ENCODE peak calls at places on chromosomes 2 and 18, in eight cellular contexts. K is AG08395; W is upper lobe of left lung; F is cortex of kidney; Z is lung microvascular endothelial cell; B is stimulated activated CD8-positive, alpha-beta memory T cell treated with anti-CD3 and anti-CD28 coated beads, Interleukin-15, amount 100 ng/mL, for 24 hours; D is GM03348; H is iPS-NIHi11. M is an unnamed sample.

GRCh38 chr18:41465386-41465785 is 489.6 kb upstream of the PIK3C3 start:
- DNase-seq in Z (no peak), F (no peak), W (no peak), K (no peak), H (no peak), B (no peak), D (no peak), M (no peak)

GRCh38 chr2:5474716-5475115 is 217.5 kb upstream of the SOX11 start:
- DNase-seq in F (no peak), K (no peak), H (no peak), W (peak; percentile 48), Z (no peak), B (no peak), D (no peak), M (no peak)

GRCh38 chr2:174350018-174350417 is 15.3 kb downstream of the SP9 start:
- DNase-seq in K (peak; percentile 33), B (no peak), D (peak; percentile 27), H (peak; percentile 17), F (no peak), Z (no peak), W (no peak), M (no peak)

GRCh38 chr2:227862227-227862740 is 9.1 kb upstream of the DAW1 start:
- DNase-seq in D (no peak), F (no peak), Z (peak; percentile 78), K (no peak), W (peak; percentile 36), B (no peak), H (peak; percentile 48), M (peak; percentile 49)

GRCh38 chr18:60549338-60549960 is 176.9 kb upstream of the MC4R start:
- DNase-seq in W (no peak), F (no peak), B (no peak), H (peak; percentile 31), K (peak; percentile 45), Z (peak; percentile 76), D (peak; percentile 65), M (peak; percentile 78)

GRCh38 chr2:218272531-218273212 is 2.4 kb downstream of the PNKD start:
- DNase-seq in K (peak; percentile 91), D (peak; percentile 93), H (peak; percentile 81), B (peak; percentile 51), F (no peak), Z (peak; percentile 88), W (peak; percentile 95), M (peak; percentile 96)

GRCh38 chr18:13403786-13404549 is 185.4 kb downstream of the LDLRAD4 start:
- DNase-seq in Z (no peak), H (no peak), D (no peak), F (no peak), W (no peak), B (no peak), K (no peak), M (no peak)

GRCh38 chr18:10270160-10270571 is 184.3 kb upstream of the APCDD1 start:
- DNase-seq in H (no peak), Z (peak; percentile 78), B (no peak), D (no peak), W (no peak), K (peak; percentile 62), F (no peak), M (peak; percentile 45)

GRCh38 chr2:129861666-129862288 is 117.7 kb upstream of the RAB6C start:
- DNase-seq in F (no peak), B (no peak), W (no peak), Z (no peak), H (no peak), D (no peak), K (no peak), M (no peak)

GRCh38 chr18:79378416-79379250 is 17.1 kb upstream of the NFATC1 start:
- DNase-seq in K (peak; percentile 90), F (no peak), H (peak; percentile 91), D (peak; percentile 90), W (peak; percentile 82), Z (peak; percentile 85), B (peak; percentile 73), M (peak; percentile 50)